ENCODE peak calls at places on chromosomes 5 and 9, in ten cellular contexts. H, F, M, X, T, L, O, R, I and V are unnamed samples.

GRCh38 chr5:6235726-6236125 is 142.6 kb downstream of the MED10 start:
- DNase-seq in H (no peak), M (no peak), R (no peak), T (no peak), I (no peak), F (no peak), O (no peak), L (no peak), X (no peak), V (no peak)

GRCh38 chr5:160685695-160686094 is 166.3 kb downstream of the ATP10B start:
- DNase-seq in O (peak; percentile 27), M (no peak), X (no peak), I (no peak), L (no peak), R (peak; percentile 0), H (peak; percentile 36), T (no peak), F (no peak), V (peak; percentile 37)

GRCh38 chr5:158162479-158162878 is 303.5 kb upstream of the CLINT1 start:
- DNase-seq in O (no peak), T (no peak), L (no peak), H (no peak), X (no peak), I (no peak), F (no peak), M (no peak), R (no peak), V (no peak)

GRCh38 chr9:101418518-101419111 is 17.0 kb downstream of the ALDOB start:
- DNase-seq in M (no peak), I (no peak), H (no peak), X (no peak), T (peak; percentile 48), R (peak; percentile 59), O (no peak), F (no peak), L (no peak), V (no peak)

GRCh38 chr5:14357861-14358260 is 214.7 kb downstream of the TRIO start:
- DNase-seq in M (no peak), X (no peak), O (no peak), L (no peak), T (no peak), H (no peak), R (no peak), I (no peak), F (no peak), V (no peak)

GRCh38 chr5:107232793-107233192 is 437.9 kb downstream of the EFNA5 start:
- DNase-seq in M (no peak), H (no peak), R (no peak), X (no peak), O (no peak), T (no peak), L (no peak), I (no peak), F (no peak), V (no peak)

GRCh38 chr5:87268126-87268969 is 665 bp downstream of the RASA1 start:
- DNase-seq in O (peak; percentile 71), T (peak; percentile 64), F (peak; percentile 32), X (peak; percentile 77), L (peak; percentile 88), R (peak; percentile 66), H (peak; percentile 78), M (no peak), I (peak; percentile 56), V (peak; percentile 62)

GRCh38 chr9:114696814-114697544 is 15.0 kb upstream of the TEX48 start:
- DNase-seq in H (no peak), X (no peak), L (no peak), O (no peak), R (peak; percentile 53), M (no peak), T (peak; percentile 53), I (no peak), F (no peak), V (no peak)

GRCh38 chr5:23977996-23978395 is 470.6 kb downstream of the PRDM9 start:
- DNase-seq in T (no peak), O (peak; percentile 60), I (no peak), M (no peak), L (no peak), F (no peak), X (no peak), R (no peak), H (no peak), V (peak; percentile 8)

GRCh38 chr5:156927545-156927944 is 35.5 kb downstream of the TIMD4 start:
- DNase-seq in R (no peak), I (no peak), L (no peak), F (no peak), H (no peak), T (no peak), O (no peak), M (no peak), X (no peak), V (no peak)

GRCh38 chr9:22528485-22528884 is 81.9 kb downstream of the DMRTA1 start:
- DNase-seq in I (peak; percentile 0), F (no peak), H (peak; percentile 9), M (no peak), O (no peak), T (no peak), L (no peak), R (peak; percentile 56), X (no peak), V (peak; percentile 1)

GRCh38 chr5:148740966-148741742 is 85.3 kb upstream of the ADRB2 start:
- DNase-seq in H (peak; percentile 53), M (peak; percentile 55), R (peak; percentile 75), X (no peak), O (peak; percentile 48), I (peak; percentile 54), L (peak; percentile 68), T (peak; percentile 58), F (no peak), V (peak; percentile 77)

GRCh38 chr9:129349571-129349947 is 171.5 kb upstream of the IER5L start:
- DNase-seq in I (no peak), X (no peak), T (no peak), F (no peak), H (no peak), L (no peak), R (no peak), O (no peak), M (no peak), V (no peak)

GRCh38 chr9:84258371-84258770 is 82.2 kb downstream of the SLC28A3 start:
- DNase-seq in F (no peak), R (no peak), T (no peak), M (no peak), O (no peak), H (no peak), L (no peak), I (no peak), X (no peak), V (no peak)

GRCh38 chr5:143162810-143163209 is 240.7 kb downstream of the NR3C1 start:
- DNase-seq in M (no peak), I (no peak), H (no peak), F (no peak), T (no peak), R (no peak), O (no peak), L (no peak), X (no peak), V (no peak)

GRCh38 chr9:34956648-34957047 is 1.4 kb upstream of the PHF24 start:
- DNase-seq in R (no peak), O (no peak), F (no peak), T (no peak), X (no peak), M (no peak), I (no peak), L (no peak), H (no peak), V (no peak)
- TF ChIP-seq CTCF in R (no peak), O (no peak), F (no peak), T (no peak), X (no peak), M (no peak), I (no peak), L (no peak), H (no peak), V (no peak)

GRCh38 chr5:102561894-102562760 is 63.3 kb upstream of the SLCO6A1 start:
- DNase-seq in R (peak; percentile 50), M (no peak), I (peak; percentile 48), H (no peak), O (peak; percentile 72), F (no peak), L (no peak), T (peak; percentile 8), X (no peak), V (peak; percentile 57)
- TF ChIP-seq CTCF in R (peak; percentile 96), M (peak; percentile 98), I (peak; percentile 41), H (peak; percentile 87), O (peak; percentile 94), F (no peak), L (peak; percentile 61), T (peak; percentile 90), X (peak; percentile 36), V (peak; percentile 42)

GRCh38 chr5:75380099-75380498 is 43.1 kb downstream of the HMGCR start:
- DNase-seq in X (no peak), R (no peak), I (no peak), F (no peak), O (no peak), T (no peak), M (no peak), H (no peak), L (no peak), V (no peak)
- TF ChIP-seq CTCF in X (no peak), R (no peak), I (no peak), F (no peak), O (no peak), T (no peak), M (no peak), H (no peak), L (no peak), V (no peak)

DNA sequence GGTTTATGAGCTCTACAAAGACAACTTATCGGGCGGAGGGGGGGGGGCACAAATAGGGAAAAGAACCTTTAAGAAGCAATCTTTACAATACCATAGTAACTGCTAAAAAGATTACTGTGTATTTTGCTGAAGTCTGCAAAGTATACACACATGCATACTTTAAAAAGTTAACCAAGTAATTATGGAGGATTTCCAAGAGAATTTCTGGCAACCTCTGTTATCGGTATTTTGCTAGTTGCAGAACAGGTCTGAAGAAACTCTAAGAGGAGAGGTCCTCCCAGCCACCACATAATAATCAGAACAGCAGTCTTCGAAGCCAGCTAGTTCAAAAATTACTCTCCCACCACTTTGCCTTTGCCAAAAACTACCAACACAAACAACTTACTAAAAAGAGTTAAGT is 56.1 kb downstream of the UBAP2 start:
- DNase-seq in I (no peak), F (no peak), H (no peak), O (no peak), T (no peak), X (no peak), R (no peak), M (no peak), L (no peak), V (no peak)
- TF ChIP-seq CTCF in I (no peak), F (no peak), H (no peak), O (no peak), T (no peak), X (no peak), R (no peak), M (no peak), L (no peak), V (no peak)